ENCODE peak calls at places on chromosomes 12 and 14, in four cellular contexts. D is hypothalamus; V is stimulated activated CD8-positive, alpha-beta memory T cell treated with anti-CD3 and anti-CD28 coated beads, Interleukin-15, amount 100 ng/mL, for 24 hours; T is cardiac fibroblast. B is an unnamed sample.

GRCh38 chr12:21860128-21860527 is 81.1 kb downstream of the ABCC9 start:
- DNase-seq in V (no peak), D (no peak), T (no peak), B (no peak)

GRCh38 chr12:100868487-100868886 is 73.9 kb downstream of the ANO4 start:
- DNase-seq in V (no peak), T (peak; percentile 44), D (no peak), B (no peak)

GRCh38 chr14:53783256-53783655 is 173.4 kb downstream of the BMP4 start:
- DNase-seq in D (no peak), V (no peak), T (no peak), B (no peak)

GRCh38 chr12:46430340-46430948 is 57.9 kb upstream of the SLC38A2 start:
- DNase-seq in T (peak; percentile 95), D (no peak), V (no peak), B (no peak)

GRCh38 chr14:41302776-41303175 is 303.9 kb upstream of the LRFN5 start:
- DNase-seq in T (no peak), D (no peak), V (no peak), B (no peak)

GRCh38 chr14:23141706-23142467 is 22.8 kb upstream of the CEBPE start:
- DNase-seq in T (peak; percentile 12), V (no peak), D (no peak), B (no peak)

GRCh38 chr12:48988030-48988649 is 10.0 kb downstream of the WNT1 start:
- DNase-seq in D (no peak), T (peak; percentile 58), V (peak; percentile 61), B (no peak)

GRCh38 chr12:66288121-66288520 is 14.2 kb upstream of the HELB start:
- DNase-seq in V (no peak), T (no peak), D (no peak), B (no peak)

GRCh38 chr12:28189774-28190320 is 409 bp upstream of the CCDC91 start:
- DNase-seq in T (no peak), V (no peak), D (no peak), B (no peak)

GRCh38 chr14:104865069-104865630 is at the start of gene CEP170B:
- DNase-seq in V (peak; percentile 21), D (no peak), T (no peak), B (peak; percentile 74)

GRCh38 chr14:75610839-75611238 is 32.4 kb downstream of the FLVCR2 start:
- DNase-seq in D (no peak), T (peak; percentile 71), V (no peak), B (no peak)

GRCh38 chr14:105817971-105818711 is 291.8 kb downstream of the TMEM121 start:
- DNase-seq in V (no peak), D (no peak), T (no peak), B (no peak)

GRCh38 chr12:24066865-24067264 is 117.4 kb upstream of the SOX5 start:
- DNase-seq in T (peak; percentile 80), V (no peak), D (no peak), B (no peak)

GRCh38 chr14:71429900-71430299 is 502.3 kb upstream of the RGS6 start:
- DNase-seq in D (no peak), T (no peak), V (no peak), B (no peak)

GRCh38 chr12:122979908-122980191 is 631 bp upstream of the ARL6IP4 start:
- DNase-seq in T (peak; percentile 37), D (no peak), V (no peak), B (no peak)

GRCh38 chr14:61516957-61517356 is 178.4 kb upstream of the HIF1A start:
- DNase-seq in D (no peak), T (peak; percentile 74), V (no peak), B (no peak)

GRCh38 chr14:56309198-56309597 is 191.0 kb downstream of the PELI2 start:
- DNase-seq in D (no peak), T (no peak), V (no peak), B (no peak)

GRCh38 chr14:63928744-63929174 is 76.0 kb downstream of the SYNE2 start:
- DNase-seq in T (peak; percentile 28), V (no peak), D (no peak), B (no peak)

GRCh38 chr14:93009471-93010117 is 86.6 kb downstream of the CHGA start:
- DNase-seq in V (no peak), D (peak; percentile 95), T (peak; percentile 37), B (no peak)

GRCh38 chr12:51972849-51973273 is 21.4 kb downstream of the ACVR1B start:
- DNase-seq in T (peak; percentile 86), V (no peak), D (no peak), B (no peak)

GRCh38 chr12:6829532-6830220 is 1.5 kb downstream of the P3H3 start:
- DNase-seq in D (no peak), V (no peak), T (no peak), B (no peak)

GRCh38 chr14:95495538-95496025 is 20.9 kb downstream of the SYNE3 start:
- DNase-seq in D (no peak), T (no peak), V (no peak), B (no peak)

GRCh38 chr14:64465208-64465821 is at the start of gene AKAP5:
- DNase-seq in D (peak; percentile 18), T (no peak), V (peak; percentile 36), B (peak; percentile 83)

GRCh38 chr14:23609001-23609400 is 27.2 kb upstream of the DHRS2 start:
- DNase-seq in T (no peak), D (no peak), V (no peak), B (no peak)

GRCh38 chr14:68442828-68443460 is 349.9 kb downstream of the ZFP36L1 start:
- DNase-seq in V (no peak), D (no peak), T (no peak), B (no peak)

GRCh38 chr12:106040521-106040920 is 98.2 kb downstream of the NUAK1 start:
- DNase-seq in T (no peak), V (no peak), D (no peak), B (no peak)

GRCh38 chr12:89621511-89621910 is 87.1 kb downstream of the ATP2B1 start:
- DNase-seq in V (no peak), T (no peak), D (no peak), B (no peak)

B was measured in type B pancreatic cell.